ENCODE peak calls at places on chromosomes 2 and 18, in six cellular contexts. One of them, this sample, is unnamed.

GRCh38 chr2:240239325-240239724 is 98.9 kb upstream of the OTOS start:
- DNase-seq in activated T-helper 1 cell treated with anti-CD3 and anti-CD28 coated beads, Interleukin-2, amount 50 U/mL, for 16 hours: no peak
- DNase-seq in T-helper 2 cell: no peak
- DNase-seq in activated CD4-positive, CD25-positive, alpha-beta regulatory T cell treated with anti-CD3 and anti-CD28 coated beads, Interleukin-2, amount 50 U/mL, for 16 hours: no peak
- DNase-seq in fibroblast of mammary gland: no peak
- DNase-seq in WTC11: no peak
- DNase-seq in this sample: no peak

GRCh38 chr2:8719528-8719927 is 37.7 kb downstream of the ID2 start:
- DNase-seq in activated CD4-positive, CD25-positive, alpha-beta regulatory T cell treated with anti-CD3 and anti-CD28 coated beads, Interleukin-2, amount 50 U/mL, for 16 hours: no peak
- DNase-seq in activated T-helper 1 cell treated with anti-CD3 and anti-CD28 coated beads, Interleukin-2, amount 50 U/mL, for 16 hours: no peak
- DNase-seq in WTC11: no peak
- DNase-seq in T-helper 2 cell: no peak
- DNase-seq in fibroblast of mammary gland: peak
- DNase-seq in this sample: no peak

GRCh38 chr2:19787134-19787533 is 114.6 kb downstream of the TTC32 start:
- DNase-seq in WTC11: no peak
- DNase-seq in T-helper 2 cell: no peak
- DNase-seq in activated CD4-positive, CD25-positive, alpha-beta regulatory T cell treated with anti-CD3 and anti-CD28 coated beads, Interleukin-2, amount 50 U/mL, for 16 hours: no peak
- DNase-seq in activated T-helper 1 cell treated with anti-CD3 and anti-CD28 coated beads, Interleukin-2, amount 50 U/mL, for 16 hours: no peak
- DNase-seq in fibroblast of mammary gland: no peak
- DNase-seq in this sample: no peak

GRCh38 chr2:150450765-150451164 is 36.7 kb downstream of the RND3 start:
- DNase-seq in WTC11: no peak
- DNase-seq in fibroblast of mammary gland: peak
- DNase-seq in activated CD4-positive, CD25-positive, alpha-beta regulatory T cell treated with anti-CD3 and anti-CD28 coated beads, Interleukin-2, amount 50 U/mL, for 16 hours: no peak
- DNase-seq in T-helper 2 cell: no peak
- DNase-seq in activated T-helper 1 cell treated with anti-CD3 and anti-CD28 coated beads, Interleukin-2, amount 50 U/mL, for 16 hours: no peak
- DNase-seq in this sample: no peak

GRCh38 chr2:121128741-121129659 is 156.0 kb downstream of the TFCP2L1 start:
- DNase-seq in fibroblast of mammary gland: peak
- DNase-seq in T-helper 2 cell: no peak
- DNase-seq in WTC11: peak
- DNase-seq in activated T-helper 1 cell treated with anti-CD3 and anti-CD28 coated beads, Interleukin-2, amount 50 U/mL, for 16 hours: no peak
- DNase-seq in activated CD4-positive, CD25-positive, alpha-beta regulatory T cell treated with anti-CD3 and anti-CD28 coated beads, Interleukin-2, amount 50 U/mL, for 16 hours: no peak
- DNase-seq in this sample: no peak

GRCh38 chr2:37894601-37895000 is 30.5 kb upstream of the RMDN2 start:
- DNase-seq in fibroblast of mammary gland: peak
- DNase-seq in activated CD4-positive, CD25-positive, alpha-beta regulatory T cell treated with anti-CD3 and anti-CD28 coated beads, Interleukin-2, amount 50 U/mL, for 16 hours: no peak
- DNase-seq in WTC11: no peak
- DNase-seq in activated T-helper 1 cell treated with anti-CD3 and anti-CD28 coated beads, Interleukin-2, amount 50 U/mL, for 16 hours: no peak
- DNase-seq in T-helper 2 cell: no peak
- DNase-seq in this sample: no peak

GRCh38 chr2:60742419-60742818 is 13.6 kb upstream of the PAPOLG start:
- DNase-seq in activated T-helper 1 cell treated with anti-CD3 and anti-CD28 coated beads, Interleukin-2, amount 50 U/mL, for 16 hours: no peak
- DNase-seq in T-helper 2 cell: no peak
- DNase-seq in activated CD4-positive, CD25-positive, alpha-beta regulatory T cell treated with anti-CD3 and anti-CD28 coated beads, Interleukin-2, amount 50 U/mL, for 16 hours: no peak
- DNase-seq in WTC11: no peak
- DNase-seq in fibroblast of mammary gland: no peak
- DNase-seq in this sample: no peak

GRCh38 chr2:76447294-76447693 is 736.6 kb upstream of the GCFC2 start:
- DNase-seq in T-helper 2 cell: no peak
- DNase-seq in WTC11: no peak
- DNase-seq in activated CD4-positive, CD25-positive, alpha-beta regulatory T cell treated with anti-CD3 and anti-CD28 coated beads, Interleukin-2, amount 50 U/mL, for 16 hours: no peak
- DNase-seq in fibroblast of mammary gland: no peak
- DNase-seq in activated T-helper 1 cell treated with anti-CD3 and anti-CD28 coated beads, Interleukin-2, amount 50 U/mL, for 16 hours: no peak
- DNase-seq in this sample: no peak

GRCh38 chr18:49225160-49225559 is 235.3 kb downstream of the DYM start:
- DNase-seq in activated CD4-positive, CD25-positive, alpha-beta regulatory T cell treated with anti-CD3 and anti-CD28 coated beads, Interleukin-2, amount 50 U/mL, for 16 hours: no peak
- DNase-seq in T-helper 2 cell: no peak
- DNase-seq in activated T-helper 1 cell treated with anti-CD3 and anti-CD28 coated beads, Interleukin-2, amount 50 U/mL, for 16 hours: no peak
- DNase-seq in WTC11: no peak
- DNase-seq in fibroblast of mammary gland: peak
- DNase-seq in this sample: no peak

GRCh38 chr2:173187911-173188788 is 112.5 kb downstream of the MAP3K20 start:
- DNase-seq in fibroblast of mammary gland: peak
- DNase-seq in activated CD4-positive, CD25-positive, alpha-beta regulatory T cell treated with anti-CD3 and anti-CD28 coated beads, Interleukin-2, amount 50 U/mL, for 16 hours: no peak
- DNase-seq in T-helper 2 cell: no peak
- DNase-seq in WTC11: no peak
- DNase-seq in activated T-helper 1 cell treated with anti-CD3 and anti-CD28 coated beads, Interleukin-2, amount 50 U/mL, for 16 hours: no peak
- DNase-seq in this sample: no peak

GRCh38 chr18:60259052-60259681 is 113.4 kb downstream of the MC4R start:
- DNase-seq in fibroblast of mammary gland: no peak
- DNase-seq in activated CD4-positive, CD25-positive, alpha-beta regulatory T cell treated with anti-CD3 and anti-CD28 coated beads, Interleukin-2, amount 50 U/mL, for 16 hours: no peak
- DNase-seq in activated T-helper 1 cell treated with anti-CD3 and anti-CD28 coated beads, Interleukin-2, amount 50 U/mL, for 16 hours: no peak
- DNase-seq in WTC11: no peak
- DNase-seq in T-helper 2 cell: no peak
- DNase-seq in this sample: no peak